ENCODE peak calls at places on chromosomes 6 and 20, in seven cellular contexts. P is NCI-H345, B is skeletal muscle cell, N is neuronal stem cell, R is glutamatergic neuron, U is adrenal gland, J is H7. V is an unnamed sample.

GRCh38 chr20:51265366-51265765 is 242.5 kb upstream of the KCNG1 start:
- DNase-seq in P (no peak), B (no peak), N (no peak), R (no peak), U (no peak), J (no peak), V (no peak)

GRCh38 chr6:151493495-151494234 is at the start of gene CCDC170:
- DNase-seq in P (peak), B (no peak), N (peak), R (peak), U (peak), J (peak), V (peak)

GRCh38 chr20:47195573-47195972 is 160.9 kb downstream of the ZMYND8 start:
- DNase-seq in P (no peak), B (no peak), N (no peak), R (no peak), U (no peak), J (no peak), V (no peak)

GRCh38 chr20:46253391-46253790 is 54.9 kb downstream of the CDH22 start:
- DNase-seq in P (peak), B (no peak), N (no peak), R (peak), U (no peak), J (peak), V (no peak)

GRCh38 chr6:134452901-134453300 is 135.0 kb upstream of the SGK1 start:
- DNase-seq in P (no peak), B (no peak), N (no peak), R (no peak), U (no peak), J (no peak), V (no peak)

GRCh38 chr6:31935829-31936228 is 8.3 kb downstream of the C2 start:
- DNase-seq in P (no peak), B (no peak), N (no peak), R (no peak), U (no peak), J (no peak), V (no peak)

GRCh38 chr6:17289491-17290106 is 8.4 kb downstream of the RBM24 start:
- DNase-seq in P (no peak), B (peak), N (no peak), R (no peak), U (no peak), J (no peak), V (no peak)

GRCh38 chr6:27668442-27669275 is 195.8 kb upstream of the ZNF184 start:
- DNase-seq in P (peak), B (no peak), N (no peak), R (peak), U (no peak), J (peak), V (peak)

V was measured in neural crest cell.